ENCODE peak calls at places on chromosomes 3 and 15, in five cellular contexts. T is cardiac muscle cell, X is A549, H is HCT116, Y is RWPE1. W is an unnamed sample.

GRCh38 chr3:139937674-139938279 is 2.8 kb downstream of the CLSTN2 start:
- DNase-seq in Y (peak), T (peak), X (peak), H (peak), W (peak)

GRCh38 chr3:122794483-122794778 is 438 bp upstream of the SLC49A4 start:
- DNase-seq in T (no peak), H (no peak), Y (no peak), X (no peak), W (no peak)

GRCh38 chr3:50655009-50655830 is 19.5 kb upstream of the DOCK3 start:
- DNase-seq in X (no peak), H (no peak), T (no peak), Y (no peak), W (no peak)

GRCh38 chr15:74243431-74243830 is 7.3 kb downstream of the CCDC33 start:
- DNase-seq in X (no peak), T (no peak), H (no peak), Y (no peak), W (no peak)

GRCh38 chr15:57327985-57328471 is 48.3 kb upstream of the CGNL1 start:
- DNase-seq in T (no peak), Y (no peak), H (no peak), X (no peak), W (no peak)

GRCh38 chr15:75648156-75649000 is 666 bp downstream of the SNX33 start:
- DNase-seq in Y (no peak), T (peak), X (no peak), H (no peak), W (peak)

GRCh38 chr3:15859507-15860013 is 61.8 kb upstream of the ANKRD28 start:
- DNase-seq in H (peak), T (peak), X (peak), Y (peak), W (peak)

GRCh38 chr15:28125673-28126651 is 26.8 kb upstream of the OCA2 start:
- DNase-seq in H (peak), Y (no peak), X (peak), T (peak), W (no peak)

GRCh38 chr15:76065267-76065666 is 5.5 kb downstream of the TMEM266 start:
- DNase-seq in H (no peak), Y (no peak), X (no peak), T (peak), W (no peak)

GRCh38 chr3:13365390-13366379 is 54.4 kb downstream of the NUP210 start:
- DNase-seq in Y (no peak), T (no peak), X (no peak), H (no peak), W (no peak)

GRCh38 chr15:101534376-101534970 is 45.0 kb upstream of the PCSK6 start:
- DNase-seq in T (no peak), X (no peak), H (no peak), Y (no peak), W (no peak)

GRCh38 chr15:89178307-89178977 is 42.9 kb downstream of the RLBP1 start:
- DNase-seq in X (no peak), H (no peak), Y (no peak), T (peak), W (no peak)

GRCh38 chr3:47367631-47368030 is 13.2 kb upstream of the PTPN23 start:
- DNase-seq in X (no peak), T (no peak), Y (no peak), H (no peak), W (peak)

GRCh38 chr3:107506458-107506857 is 16.3 kb upstream of the BBX start:
- DNase-seq in H (no peak), X (no peak), Y (no peak), T (no peak), W (no peak)

GRCh38 chr15:33310481-33311311 is at the start of gene RYR3:
- DNase-seq in Y (no peak), H (no peak), X (no peak), T (peak), W (no peak)

DNA sequence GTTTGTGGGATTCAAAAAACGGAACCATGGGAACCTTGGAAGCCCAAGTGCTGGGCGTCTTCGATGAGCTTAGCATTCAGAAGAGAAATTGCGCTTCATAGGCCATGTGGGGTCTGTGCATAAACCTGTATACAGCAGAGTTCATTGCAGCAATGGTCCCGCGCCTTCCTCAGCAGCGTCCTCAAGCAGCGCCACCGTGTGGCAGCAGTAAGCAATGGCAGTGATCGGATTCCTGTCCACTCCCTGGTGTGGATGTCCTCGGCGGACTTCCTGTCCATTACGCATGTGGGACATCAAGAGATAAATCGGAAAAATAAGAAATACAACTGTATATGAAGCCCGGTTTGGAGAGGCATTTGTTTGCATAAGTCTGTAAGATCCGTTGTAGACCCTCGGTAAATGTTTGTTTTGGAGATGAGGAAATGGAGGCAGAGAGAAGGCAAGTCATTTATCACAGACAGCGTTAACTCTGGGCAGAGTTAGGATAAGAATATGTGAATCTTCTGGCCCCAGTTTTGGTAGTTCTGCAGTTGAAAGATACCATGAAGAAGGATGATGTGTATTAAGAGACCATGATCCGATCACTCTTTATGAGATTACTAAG is 57.7 kb downstream of the CNTN4 start:
- DNase-seq in Y (no peak), H (no peak), X (peak), T (peak), W (peak)
- TF ChIP-seq CTCF in Y (peak), H (peak), X (peak), T (peak), W (peak)

GRCh38 chr15:67253103-67253502 is 1.4 kb downstream of the AAGAB start:
- DNase-seq in Y (no peak), H (no peak), T (no peak), X (no peak), W (no peak)

GRCh38 chr15:67253517-67254237 is 784 bp downstream of the AAGAB start:
- DNase-seq in Y (peak), T (no peak), X (peak), H (no peak), W (no peak)

GRCh38 chr15:67256051-67256450 is 1.5 kb downstream of the IQCH start:
- DNase-seq in X (no peak), H (no peak), T (no peak), Y (no peak), W (no peak)

GRCh38 chr15:67251318-67251717 is 3.1 kb downstream of the AAGAB start:
- DNase-seq in X (no peak), T (no peak), H (no peak), Y (no peak), W (no peak)

DNA sequence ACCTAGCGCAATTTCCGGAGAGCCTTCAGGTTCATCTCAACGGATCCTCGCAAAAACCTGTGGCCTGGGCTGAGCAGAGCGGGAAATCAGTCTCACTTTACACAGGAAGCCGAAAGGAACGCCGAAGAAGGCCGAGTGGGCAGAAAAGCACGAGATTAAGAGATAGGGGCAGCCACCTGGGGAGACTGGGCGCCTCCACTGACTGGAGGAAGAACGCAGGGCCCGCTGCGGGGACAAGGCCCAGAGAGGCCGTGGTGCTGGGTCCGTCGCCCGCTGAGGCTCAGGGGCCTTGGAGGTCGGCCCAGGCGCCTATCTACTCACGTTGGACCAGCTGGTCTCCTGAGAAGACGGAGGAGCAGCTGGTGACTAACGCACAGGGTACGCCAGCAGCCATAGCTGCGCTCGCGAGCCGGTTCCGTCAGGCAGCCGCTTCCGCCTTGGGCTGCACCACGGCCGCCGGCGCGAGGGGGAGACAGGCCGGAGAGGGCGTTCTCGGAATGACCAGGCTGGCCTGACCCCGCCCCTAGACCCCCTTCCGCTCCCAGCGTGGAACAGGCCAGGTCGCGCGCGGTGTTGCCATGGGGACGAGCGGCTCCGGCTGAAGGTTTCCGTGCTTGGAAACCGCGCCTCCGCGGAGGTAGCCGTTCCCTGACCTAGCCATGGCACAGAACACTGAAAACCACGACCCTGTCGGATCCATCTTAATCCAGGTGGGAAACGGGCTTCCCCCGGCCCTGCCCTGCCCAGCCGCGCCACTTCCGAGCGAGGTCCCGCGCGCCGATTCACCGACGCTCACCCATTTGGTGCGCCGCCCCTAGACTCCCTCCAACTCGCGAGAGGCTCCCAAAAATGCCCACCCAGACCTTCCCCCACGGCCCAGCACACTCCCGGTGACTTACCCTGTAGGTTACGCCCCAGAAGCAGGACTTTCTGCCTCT is at the start of the genes AAGAB and IQCH:
- DNase-seq in T (peak), Y (peak), H (peak), X (peak), W (peak)
- TF ChIP-seq CTCF in T (no peak), Y (no peak), H (no peak), X (no peak), W (no peak)

GRCh38 chr3:149476135-149476684 is 1.7 kb downstream of the TM4SF4 start:
- DNase-seq in T (no peak), Y (no peak), X (no peak), H (no peak), W (no peak)
- TF ChIP-seq CTCF in T (no peak), Y (no peak), X (no peak), H (no peak), W (no peak)

DNA sequence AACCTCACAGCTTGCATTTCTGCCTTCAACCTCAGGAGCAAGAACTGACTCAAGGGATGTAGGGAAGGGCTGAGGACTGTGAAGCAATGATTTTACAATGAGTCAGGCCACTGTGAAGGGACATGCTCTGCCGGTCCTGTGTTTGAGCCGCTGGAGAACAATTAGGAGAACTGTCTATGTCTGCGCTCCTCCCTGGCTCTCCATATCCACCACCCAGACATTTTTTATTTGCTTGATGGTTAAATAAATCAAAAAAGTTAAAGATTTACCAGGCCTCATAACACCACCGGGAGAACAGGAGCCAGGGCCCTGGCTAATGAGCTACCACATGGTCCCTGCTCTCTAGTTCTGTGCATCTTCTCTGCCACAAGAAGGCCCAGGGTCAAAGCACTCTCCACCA is 29.6 kb downstream of the SEC61A1 start:
- DNase-seq in T (no peak), X (peak), Y (no peak), H (no peak), W (no peak)
- TF ChIP-seq CTCF in T (no peak), X (no peak), Y (no peak), H (no peak), W (no peak)

W was measured in Caco-2.